ENCODE peak calls at places on chromosome 1, in six cellular contexts. H is dorsolateral prefrontal cortex, K is astrocyte of the spinal cord, V is tibial artery, J is mammary epithelial cell, C is PC-3. P is an unnamed sample.

GRCh38 chr1:93817819-93818569 is 61.0 kb downstream of the DNTTIP2 start:
- DNase-seq in H (no peak), K (no peak), V (no peak), J (peak; percentile 77), C (peak; percentile 46), P (no peak)

GRCh38 chr1:25477448-25478034 is 46.8 kb downstream of the MACO1 start:
- DNase-seq in H (no peak), K (no peak), V (no peak), J (peak; percentile 42), C (no peak), P (no peak)

GRCh38 chr1:36223373-36223995 is 759 bp upstream of the THRAP3 start:
- DNase-seq in H (no peak), K (peak; percentile 73), V (no peak), J (peak; percentile 64), C (peak; percentile 27), P (no peak)

GRCh38 chr1:59750612-59751395 is 63.9 kb upstream of the HOOK1 start:
- DNase-seq in H (no peak), K (peak; percentile 88), V (peak; percentile 76), J (peak; percentile 88), C (peak; percentile 80), P (no peak)

GRCh38 chr1:101653482-101653946 is 343.2 kb downstream of the OLFM3 start:
- DNase-seq in H (no peak), K (peak; percentile 4), V (no peak), J (peak; percentile 54), C (peak; percentile 62), P (peak; percentile 12)

GRCh38 chr1:32380061-32380460 is 14.2 kb downstream of the BSDC1 start:
- DNase-seq in H (no peak), K (no peak), V (no peak), J (no peak), C (no peak), P (no peak)

GRCh38 chr1:234975122-234975940 is 153.3 kb downstream of the TOMM20 start:
- DNase-seq in H (no peak), K (peak; percentile 96), V (no peak), J (peak; percentile 98), C (peak; percentile 97), P (no peak)

GRCh38 chr1:68013351-68013750 is 37.1 kb downstream of the DIRAS3 start:
- DNase-seq in H (no peak), K (no peak), V (no peak), J (no peak), C (no peak), P (no peak)

GRCh38 chr1:85379203-85380136 is 85.5 kb downstream of the DDAH1 start:
- DNase-seq in H (no peak), K (no peak), V (no peak), J (no peak), C (no peak), P (no peak)

GRCh38 chr1:59215766-59216291 is 81.1 kb upstream of the FGGY start:
- DNase-seq in H (no peak), K (no peak), V (no peak), J (peak; percentile 16), C (peak; percentile 85), P (no peak)

GRCh38 chr1:117008675-117009074 is 7.1 kb downstream of the CD101 start:
- DNase-seq in H (no peak), K (no peak), V (no peak), J (no peak), C (no peak), P (no peak)

GRCh38 chr1:190244406-190244805 is 233.3 kb downstream of the BRINP3 start:
- DNase-seq in H (no peak), K (no peak), V (no peak), J (no peak), C (no peak), P (no peak)

GRCh38 chr1:66764994-66765578 is 12.8 kb downstream of the DYNLT5 start:
- DNase-seq in H (no peak), K (peak; percentile 67), V (peak; percentile 48), J (peak; percentile 25), C (peak; percentile 65), P (peak; percentile 34)

DNA sequence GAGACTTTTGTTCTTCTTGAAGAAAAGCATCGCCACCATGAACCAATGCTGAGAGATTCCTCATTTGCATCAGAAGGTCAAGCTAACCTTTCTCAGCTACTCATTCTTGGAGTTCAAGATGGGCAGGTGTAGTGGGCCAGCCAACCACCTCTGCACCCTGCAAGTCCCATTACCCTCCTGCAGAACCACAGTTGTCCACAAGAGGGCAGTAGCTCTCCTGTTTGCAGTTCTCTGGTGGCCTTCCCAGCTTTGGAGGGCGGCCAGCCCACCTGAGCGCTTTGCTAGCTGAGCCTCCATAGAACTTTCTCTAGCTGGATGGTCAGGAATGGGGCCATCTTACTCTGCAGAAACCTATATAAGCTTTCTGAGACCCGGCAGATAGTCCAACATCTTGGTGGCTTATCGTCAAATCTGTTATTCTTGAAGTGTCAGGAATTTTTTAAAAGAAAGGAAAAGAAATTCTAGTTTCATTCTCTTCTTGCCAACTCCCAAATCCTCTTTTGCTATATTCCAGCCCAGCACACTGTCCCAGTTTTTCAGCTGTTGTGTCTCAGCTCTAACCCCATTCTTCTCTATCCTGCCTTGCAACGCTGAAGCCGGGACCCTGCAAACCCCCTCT is 11.0 kb upstream of the LMX1A start:
- DNase-seq in H (peak; percentile 67), K (peak; percentile 58), V (peak; percentile 82), J (peak; percentile 37), C (peak; percentile 94), P (peak; percentile 93)
- TF ChIP-seq CTCF in H (peak; percentile 79), K (peak; percentile 95), V (peak; percentile 89), J (peak; percentile 95), C (peak; percentile 98), P (peak; percentile 96)

DNA sequence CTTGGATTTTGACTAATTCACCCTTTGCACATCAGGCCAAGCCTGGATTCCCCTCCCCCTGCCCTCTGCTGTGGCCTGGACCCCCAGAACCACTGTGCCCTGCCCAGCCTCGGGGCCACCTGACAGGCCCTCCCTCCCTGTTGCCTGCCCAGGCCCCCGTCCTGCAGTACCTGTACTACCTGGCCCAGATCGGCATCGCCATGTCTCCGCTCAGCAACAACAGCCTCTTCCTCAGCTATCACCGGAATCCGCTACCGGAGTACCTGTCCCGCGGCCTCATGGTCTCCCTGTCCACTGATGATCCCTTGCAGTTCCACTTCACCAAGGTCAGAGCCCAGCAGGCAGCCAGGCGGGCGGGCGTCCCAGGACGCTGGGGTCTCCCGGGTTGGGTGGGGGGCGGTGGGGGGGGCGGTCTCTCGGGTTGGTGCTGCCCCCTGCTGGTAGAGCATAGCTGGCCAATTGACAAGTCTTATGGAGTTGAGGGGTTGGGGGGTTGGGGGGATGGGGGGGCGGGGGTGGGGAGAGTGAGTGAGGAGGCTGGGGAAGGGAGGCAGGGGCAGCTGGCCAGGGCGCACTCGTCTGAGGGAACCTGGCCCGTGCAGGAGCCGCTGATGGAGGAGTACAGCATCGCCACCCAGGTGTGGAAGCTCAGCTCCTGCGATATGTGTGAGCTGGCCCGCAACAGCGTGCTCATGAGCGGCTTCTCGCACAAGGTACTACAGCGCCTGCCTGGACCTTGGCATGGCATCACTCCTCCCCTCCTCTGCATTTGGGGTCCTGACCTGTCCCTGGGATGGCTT is 10.6 kb downstream of the AMPD2 start:
- DNase-seq in H (no peak), K (no peak), V (no peak), J (no peak), C (no peak), P (peak; percentile 58)
- TF ChIP-seq CTCF in H (peak; percentile 33), K (peak; percentile 20), V (peak; percentile 41), J (no peak), C (no peak), P (no peak)

DNA sequence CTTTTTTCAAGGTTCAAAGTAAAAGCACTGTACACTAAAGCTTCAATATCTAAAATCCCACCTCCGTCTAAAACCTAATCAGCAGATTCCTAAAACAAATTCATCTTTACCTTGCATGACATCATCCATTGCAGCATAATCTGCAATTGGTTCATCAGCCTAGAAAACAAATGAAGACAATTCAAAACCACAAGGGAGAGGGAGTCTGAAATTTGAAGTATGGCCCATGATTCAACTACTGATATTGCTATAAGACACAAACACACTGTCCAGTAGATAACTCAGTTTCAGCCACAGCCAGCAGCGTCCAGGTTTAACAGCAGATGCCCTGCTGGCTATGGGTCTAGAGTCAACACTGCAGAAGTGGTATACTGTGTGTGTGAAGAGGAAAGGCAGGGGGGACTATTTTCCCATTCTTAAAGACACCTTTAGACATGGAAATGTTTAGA is 17.9 kb upstream of the RAP1GAP start:
- DNase-seq in H (no peak), K (no peak), V (no peak), J (no peak), C (no peak), P (no peak)
- TF ChIP-seq CTCF in H (no peak), K (no peak), V (no peak), J (no peak), C (no peak), P (no peak)

GRCh38 chr1:88683848-88684481 is at the start of gene PKN2:
- DNase-seq in H (peak; percentile 95), K (peak; percentile 99), V (peak; percentile 97), J (peak; percentile 99), C (peak; percentile 99), P (peak; percentile 97)
- TF ChIP-seq CTCF in H (peak; percentile 39), K (no peak), V (peak; percentile 35), J (no peak), C (peak; percentile 8), P (no peak)

GRCh38 chr1:63913533-63913932 is 139.7 kb downstream of the ROR1 start:
- DNase-seq in H (no peak), K (no peak), V (no peak), J (no peak), C (no peak), P (no peak)

GRCh38 chr1:63916485-63917360 is 142.9 kb downstream of the ROR1 start:
- DNase-seq in H (no peak), K (no peak), V (no peak), J (no peak), C (no peak), P (no peak)

GRCh38 chr1:63914706-63915105 is 140.9 kb downstream of the ROR1 start:
- DNase-seq in H (no peak), K (no peak), V (no peak), J (no peak), C (no peak), P (no peak)

GRCh38 chr1:63914241-63914640 is 140.4 kb downstream of the ROR1 start:
- DNase-seq in H (no peak), K (no peak), V (no peak), J (peak; percentile 39), C (no peak), P (no peak)

DNA sequence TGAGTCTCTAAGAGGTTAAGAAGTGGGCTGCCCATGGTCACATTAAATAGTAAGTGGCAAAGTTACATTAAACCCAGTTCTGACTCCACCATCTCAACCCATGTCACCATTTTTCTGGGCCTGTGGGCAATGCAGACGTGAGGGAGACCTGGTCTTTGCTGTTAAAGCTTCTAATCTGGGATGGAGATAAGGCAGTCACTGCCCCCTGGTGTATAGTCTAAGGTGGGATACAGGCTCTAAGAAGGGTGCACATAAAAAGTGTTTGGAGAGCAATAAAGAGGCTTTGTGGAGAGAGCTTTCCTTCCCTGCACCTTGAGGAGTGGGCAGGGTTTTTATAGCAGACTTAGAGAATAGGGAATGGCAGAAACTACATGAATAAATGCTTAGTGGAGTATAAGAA is 141.3 kb downstream of the ROR1 start:
- DNase-seq in H (no peak), K (peak; percentile 34), V (no peak), J (no peak), C (peak; percentile 35), P (no peak)
- TF ChIP-seq CTCF in H (no peak), K (peak; percentile 40), V (no peak), J (no peak), C (peak; percentile 50), P (peak; percentile 26)

P was measured in nephron progenitor cell.